ENCODE peak calls at places on chromosomes 7 and 10, in ten cellular contexts. Q, H, T, E, N, X, O, D, V and B are unnamed samples.

GRCh38 chr7:20354825-20355466 is 24.2 kb downstream of the ITGB8 start:
- DNase-seq in E (no peak), H (no peak), D (no peak), O (no peak), V (no peak), N (no peak), T (no peak), X (no peak), Q (no peak), B (no peak)

GRCh38 chr10:64316833-64317232 is 795.6 kb downstream of the REEP3 start:
- DNase-seq in D (no peak), N (no peak), Q (no peak), V (no peak), X (no peak), T (no peak), H (no peak), E (no peak), O (no peak), B (no peak)

GRCh38 chr10:58734116-58734515 is 221.4 kb downstream of the BICC1 start:
- DNase-seq in D (no peak), V (peak), T (peak), E (no peak), N (no peak), X (no peak), O (no peak), H (no peak), Q (no peak), B (no peak)

GRCh38 chr7:21996641-21997040 is 50.9 kb upstream of the CDCA7L start:
- DNase-seq in N (no peak), X (no peak), E (no peak), D (no peak), Q (no peak), V (peak), O (no peak), T (no peak), H (no peak), B (no peak)

GRCh38 chr7:105935250-105935649 is 27.8 kb upstream of the CDHR3 start:
- DNase-seq in N (peak), H (no peak), T (no peak), E (peak), Q (peak), V (no peak), X (no peak), D (no peak), O (no peak), B (no peak)

GRCh38 chr7:137081276-137081675 is 212.8 kb downstream of the CHRM2 start:
- DNase-seq in T (no peak), V (peak), O (no peak), X (no peak), Q (no peak), E (no peak), H (no peak), N (no peak), D (no peak), B (no peak)

GRCh38 chr10:74906631-74907030 is 80.2 kb downstream of the KAT6B start:
- DNase-seq in T (no peak), D (no peak), E (no peak), N (no peak), O (no peak), Q (no peak), V (no peak), X (no peak), H (no peak), B (no peak)

GRCh38 chr10:72274730-72275350 is 1.1 kb downstream of the DDIT4 start:
- DNase-seq in E (peak), D (peak), Q (peak), N (peak), X (peak), H (peak), T (no peak), O (peak), V (peak), B (peak)

GRCh38 chr10:124740374-124741280 is 3.6 kb downstream of the FAM53B start:
- DNase-seq in D (no peak), V (peak), Q (peak), E (no peak), X (no peak), O (peak), T (no peak), N (peak), H (no peak), B (peak)

GRCh38 chr10:69439350-69439739 is 11.9 kb upstream of the TSPAN15 start:
- DNase-seq in X (no peak), Q (peak), V (no peak), N (peak), D (no peak), E (peak), H (peak), O (no peak), T (no peak), B (no peak)

GRCh38 chr7:116317907-116318306 is 107.6 kb downstream of the TES start:
- DNase-seq in V (no peak), D (no peak), Q (no peak), T (no peak), O (no peak), X (no peak), E (no peak), H (no peak), N (no peak), B (no peak)

GRCh38 chr7:135645296-135645904 is 16.9 kb upstream of the STMP1 start:
- DNase-seq in N (peak), V (peak), H (no peak), O (no peak), T (no peak), E (peak), X (peak), D (no peak), Q (peak), B (peak)

GRCh38 chr10:15484128-15484527 is 113.0 kb upstream of the FAM171A1 start:
- DNase-seq in V (no peak), Q (no peak), O (no peak), H (no peak), E (no peak), X (no peak), D (no peak), N (no peak), T (no peak), B (no peak)

GRCh38 chr7:24401628-24402593 is 117.9 kb downstream of the NPY start:
- DNase-seq in Q (no peak), D (no peak), E (no peak), X (no peak), T (no peak), H (no peak), V (peak), O (no peak), N (no peak), B (peak)

GRCh38 chr7:111756687-111757178 is 194.4 kb upstream of the IMMP2L start:
- DNase-seq in T (no peak), X (no peak), E (no peak), H (no peak), O (no peak), Q (no peak), D (no peak), V (peak), N (peak), B (no peak)

GRCh38 chr7:96266015-96266414 is 55.9 kb downstream of the SLC25A13 start:
- DNase-seq in O (no peak), E (no peak), Q (no peak), T (no peak), V (no peak), X (no peak), N (no peak), D (no peak), H (no peak), B (no peak)

GRCh38 chr10:22244001-22244400 is 26.2 kb upstream of the EBLN1 start:
- DNase-seq in Q (no peak), D (no peak), T (no peak), E (peak), N (no peak), O (no peak), X (peak), H (peak), V (no peak), B (no peak)

GRCh38 chr10:101779544-101780186 is 3.6 kb downstream of the NPM3 start:
- DNase-seq in T (no peak), N (peak), Q (peak), E (peak), O (peak), D (peak), H (peak), V (peak), X (peak), B (peak)

GRCh38 chr7:30831227-30831626 is 60.0 kb downstream of the MINDY4 start:
- DNase-seq in O (no peak), Q (no peak), H (no peak), V (peak), N (no peak), X (no peak), D (peak), E (no peak), T (no peak), B (no peak)

GRCh38 chr7:19701471-19701870 is 7.4 kb downstream of the POLR1F start:
- DNase-seq in V (no peak), X (no peak), T (no peak), D (no peak), O (no peak), E (no peak), Q (no peak), N (no peak), H (no peak), B (no peak)

GRCh38 chr10:84375011-84375410 is 46.6 kb downstream of the CCSER2 start:
- DNase-seq in T (peak), D (no peak), X (peak), H (peak), O (peak), N (peak), V (peak), Q (peak), E (peak), B (peak)
- TF ChIP-seq CTCF in T (peak), D (peak), X (peak), H (peak), O (peak), N (peak), V (peak), Q (peak), E (no peak), B (peak)

DNA sequence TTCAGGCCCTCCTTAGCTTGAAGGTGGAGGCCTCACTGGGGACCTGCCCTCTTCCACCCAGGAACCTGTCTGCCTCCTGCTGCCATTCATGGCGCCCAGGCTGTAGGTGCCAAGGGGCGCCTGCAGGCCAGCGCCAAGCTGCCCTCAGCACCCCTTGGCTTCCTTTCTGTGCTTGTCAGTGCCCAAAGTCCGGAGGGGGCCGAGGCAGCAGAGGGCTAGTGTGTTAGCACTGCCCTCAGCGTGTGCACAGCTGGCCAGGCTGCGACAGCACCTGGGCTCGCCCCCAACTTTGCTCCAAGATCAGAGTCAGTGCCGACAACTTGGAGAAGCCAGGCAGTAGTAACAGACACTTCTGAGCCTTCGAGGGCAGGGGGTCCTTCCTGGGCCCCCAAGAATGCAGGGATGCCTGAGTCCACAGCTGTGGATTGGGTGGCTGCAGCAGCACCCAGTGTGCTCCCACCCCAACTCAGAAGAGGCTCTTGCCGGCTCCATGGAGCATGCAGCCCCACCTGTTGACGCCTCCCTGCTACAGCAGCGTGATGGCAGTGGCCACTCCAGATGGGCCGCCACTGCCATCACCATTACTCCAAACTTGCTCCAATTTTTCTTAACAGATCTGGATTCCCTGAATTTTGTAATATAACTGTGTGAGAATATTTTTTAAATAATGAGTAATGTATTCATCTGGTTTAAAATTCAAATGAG is 41.7 kb downstream of the CACUL1 start:
- DNase-seq in E (no peak), T (no peak), N (no peak), Q (no peak), D (no peak), X (no peak), H (peak), V (no peak), O (no peak), B (no peak)
- TF ChIP-seq CTCF in E (no peak), T (no peak), N (no peak), Q (no peak), D (peak), X (peak), H (peak), V (peak), O (peak), B (no peak)

DNA sequence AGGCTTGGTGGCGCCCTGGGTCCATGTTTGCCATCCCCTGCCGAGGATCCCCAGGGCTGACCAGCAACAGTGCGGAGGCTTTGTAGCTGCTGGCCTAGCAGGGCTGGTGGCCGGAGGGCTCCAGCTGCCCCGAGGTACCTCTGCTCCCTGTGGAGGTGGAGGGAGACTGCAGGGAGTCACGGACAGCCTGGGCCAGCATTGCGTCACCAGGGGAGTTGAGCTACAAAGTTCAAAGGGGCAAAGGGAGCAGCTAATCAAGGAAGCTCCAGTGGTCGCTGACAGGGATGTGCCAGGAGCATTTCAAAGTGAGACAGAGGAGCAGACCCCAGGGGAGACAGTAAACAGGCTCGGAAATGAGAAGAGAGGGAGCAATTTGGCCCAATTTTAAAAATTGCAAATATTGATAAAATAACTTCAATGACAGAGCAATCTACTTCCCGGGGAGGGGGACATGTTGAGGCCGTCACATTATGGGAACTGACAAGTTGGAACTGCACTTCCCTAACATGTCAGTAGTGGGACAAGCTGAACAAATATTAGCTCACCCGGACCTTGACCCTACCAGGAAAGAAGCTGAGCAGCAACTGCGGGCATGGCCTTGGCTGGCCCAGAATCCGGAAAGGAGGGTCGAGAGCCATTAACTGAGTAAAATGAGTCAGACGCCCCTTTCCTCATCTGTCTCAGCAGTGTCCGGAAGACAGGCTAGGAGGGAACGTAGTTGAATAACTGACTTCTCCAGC is 39.4 kb downstream of the BTBD16 start:
- DNase-seq in H (no peak), Q (peak), T (no peak), X (no peak), V (no peak), D (peak), O (no peak), E (peak), N (no peak), B (no peak)
- TF ChIP-seq CTCF in H (no peak), Q (no peak), T (no peak), X (no peak), V (no peak), D (peak), O (no peak), E (no peak), N (no peak), B (no peak)

DNA sequence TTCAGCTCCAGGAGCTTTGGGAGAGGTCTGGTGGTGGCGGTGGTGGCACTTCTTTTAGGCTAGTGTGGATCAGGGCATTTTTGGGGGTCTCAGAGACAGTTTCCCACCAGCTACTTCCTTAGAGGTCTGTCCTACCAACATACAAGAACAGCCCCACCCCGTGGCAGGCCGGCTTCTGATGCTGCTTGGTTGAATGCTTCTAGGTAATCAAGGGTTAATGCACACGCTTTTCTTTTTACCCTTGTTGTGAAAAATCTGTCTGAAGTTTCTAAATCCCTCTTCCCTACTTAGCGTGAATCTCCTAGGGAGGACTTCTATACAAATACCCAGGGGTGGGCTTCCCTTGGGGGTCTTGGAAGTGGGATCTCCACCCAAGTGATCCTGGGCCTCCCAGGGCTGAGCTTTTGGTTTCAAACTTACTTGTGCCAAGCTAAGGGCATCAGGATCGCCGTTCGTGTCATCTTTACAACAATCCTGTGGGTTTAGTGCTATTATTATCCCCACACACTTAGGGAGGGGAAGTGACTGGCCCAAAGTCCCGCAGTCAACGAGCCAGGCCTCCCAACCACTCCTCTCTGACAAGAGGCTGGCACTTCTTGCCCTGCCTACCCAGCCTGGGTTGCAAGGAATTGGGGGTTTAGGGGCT is 1.7 kb downstream of the SH2B2 start:
- DNase-seq in E (no peak), D (no peak), T (no peak), X (peak), O (no peak), V (no peak), H (no peak), Q (no peak), N (no peak), B (no peak)
- TF ChIP-seq CTCF in E (no peak), D (peak), T (peak), X (no peak), O (peak), V (no peak), H (no peak), Q (no peak), N (no peak), B (no peak)

DNA sequence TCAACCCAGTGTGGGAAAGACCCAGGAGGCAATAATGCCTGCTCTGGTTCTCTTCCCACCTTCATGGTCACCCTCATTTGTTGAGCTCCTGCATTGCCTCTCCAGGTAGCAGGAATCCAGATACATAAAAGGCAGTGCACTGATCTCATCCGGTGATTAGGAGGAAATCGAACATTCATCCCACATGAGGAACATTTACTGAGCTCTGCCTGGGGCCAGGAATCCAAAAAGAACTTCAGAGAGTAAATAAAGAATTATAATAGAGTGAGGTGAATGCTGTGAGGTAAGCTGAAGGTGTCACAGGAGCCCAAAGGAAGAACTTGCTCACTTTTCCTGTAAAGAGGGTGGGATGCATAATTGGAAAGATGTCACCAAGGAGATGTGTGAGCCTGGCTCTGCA is 121.2 kb downstream of the RALA start:
- DNase-seq in E (no peak), D (no peak), T (no peak), X (no peak), N (no peak), O (no peak), Q (no peak), V (no peak), H (no peak), B (no peak)
- TF ChIP-seq CTCF in E (no peak), D (no peak), T (no peak), X (no peak), N (no peak), O (no peak), Q (no peak), V (no peak), H (no peak), B (no peak)

DNA sequence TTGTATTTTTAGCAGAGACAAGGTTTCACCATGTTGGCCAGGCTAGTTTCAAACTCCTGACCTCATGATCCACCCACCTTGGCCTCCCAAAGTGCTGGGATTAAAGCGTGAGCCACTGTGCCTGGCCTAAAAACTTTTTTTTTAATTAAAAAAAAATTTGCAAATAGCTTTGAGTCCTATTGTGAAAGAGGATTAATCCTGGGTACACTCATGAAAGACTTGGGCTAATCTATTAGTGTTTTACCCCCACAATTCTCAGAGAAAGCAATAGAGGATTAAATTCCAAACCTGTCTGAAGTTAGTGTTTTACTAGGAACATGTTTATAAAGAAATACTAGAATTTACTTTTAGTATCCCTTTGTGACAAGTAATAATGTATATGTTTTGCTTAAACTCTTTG is 76.9 kb upstream of the ITGB1 start:
- DNase-seq in V (no peak), X (no peak), H (no peak), D (no peak), E (no peak), Q (no peak), O (no peak), N (no peak), T (no peak), B (no peak)
- TF ChIP-seq CTCF in V (no peak), X (no peak), H (no peak), D (no peak), E (no peak), Q (no peak), O (no peak), N (no peak), T (no peak), B (no peak)

GRCh38 chr7:84783161-84783803 is 403.6 kb downstream of the SEMA3D start:
- DNase-seq in O (no peak), H (no peak), V (peak), Q (no peak), N (no peak), X (no peak), E (peak), T (no peak), D (no peak), B (no peak)

GRCh38 chr7:84781838-84782237 is 405.0 kb downstream of the SEMA3D start:
- DNase-seq in T (no peak), D (no peak), O (no peak), Q (no peak), E (no peak), N (no peak), X (no peak), V (no peak), H (no peak), B (no peak)

GRCh38 chr7:84784450-84784849 is 402.4 kb downstream of the SEMA3D start:
- DNase-seq in V (no peak), N (no peak), Q (no peak), D (no peak), H (no peak), X (no peak), O (no peak), E (no peak), T (no peak), B (no peak)

GRCh38 chr7:84786073-84786472 is 400.8 kb downstream of the SEMA3D start:
- DNase-seq in H (peak), O (no peak), T (no peak), X (no peak), V (no peak), Q (no peak), E (no peak), D (no peak), N (no peak), B (no peak)

GRCh38 chr7:84780158-84781124 is 406.4 kb downstream of the SEMA3D start:
- DNase-seq in Q (no peak), D (no peak), O (no peak), N (peak), H (no peak), E (no peak), V (no peak), T (no peak), X (no peak), B (no peak)
- TF ChIP-seq CTCF in Q (no peak), D (no peak), O (no peak), N (no peak), H (no peak), E (no peak), V (no peak), T (no peak), X (no peak), B (no peak)

DNA sequence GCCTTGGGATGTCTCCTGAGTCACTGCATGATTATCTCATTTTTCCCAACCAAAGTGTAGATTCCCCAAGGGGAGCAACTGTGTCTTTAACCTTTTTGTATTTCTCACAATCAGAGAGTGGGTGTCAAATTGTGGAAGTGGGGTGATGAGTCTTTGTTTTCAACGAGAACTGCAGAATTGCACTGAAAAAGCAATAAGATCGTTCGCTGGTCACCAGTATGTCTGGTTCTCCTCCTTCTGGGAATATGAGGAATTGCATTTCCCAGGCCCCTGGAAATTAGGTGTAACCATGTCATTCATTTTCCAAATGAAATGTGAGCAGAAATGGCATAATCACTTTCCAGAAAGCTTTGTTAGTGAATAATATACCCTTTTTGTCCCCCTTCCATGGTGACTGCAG is 326.9 kb downstream of the GPAM start:
- DNase-seq in V (no peak), T (no peak), Q (no peak), X (no peak), O (no peak), H (no peak), E (no peak), N (no peak), D (no peak), B (no peak)
- TF ChIP-seq CTCF in V (no peak), T (peak), Q (no peak), X (no peak), O (no peak), H (peak), E (no peak), N (no peak), D (no peak), B (no peak)